ENCODE peak calls at places on chromosomes 13 and 19, in five cellular contexts. Q is astrocyte of the spinal cord, A is foreskin fibroblast, F is fibroblast of lung, N is fibroblast of the aortic adventitia. P is an unnamed sample.

GRCh38 chr19:9700229-9700981 is 25.5 kb upstream of the ZNF562 start:
- DNase-seq in Q (no peak), A (no peak), F (no peak), N (no peak), P (no peak)

GRCh38 chr13:110907951-110908898 is 6.6 kb downstream of the ANKRD10 start:
- DNase-seq in Q (no peak), A (no peak), F (no peak), N (peak; percentile 35), P (peak; percentile 82)

GRCh38 chr13:31638577-31638976 is 100.7 kb upstream of the RXFP2 start:
- DNase-seq in Q (peak; percentile 85), A (peak; percentile 82), F (peak; percentile 37), N (peak; percentile 88), P (no peak)

GRCh38 chr19:41351339-41352245 is 2.1 kb downstream of the TGFB1 start:
- DNase-seq in Q (peak; percentile 60), A (no peak), F (no peak), N (peak; percentile 53), P (peak; percentile 83)

GRCh38 chr19:50835103-50835784 is 1.9 kb upstream of the KLK15 start:
- DNase-seq in Q (no peak), A (no peak), F (no peak), N (no peak), P (no peak)

GRCh38 chr19:7905859-7906258 is 2.2 kb downstream of the MAP2K7 start:
- DNase-seq in Q (no peak), A (no peak), F (no peak), N (no peak), P (no peak)

GRCh38 chr19:42032428-42032827 is 37.6 kb downstream of the GRIK5 start:
- DNase-seq in Q (no peak), A (no peak), F (peak; percentile 16), N (peak; percentile 5), P (peak; percentile 71)

GRCh38 chr13:24161980-24162517 is 1.5 kb downstream of the SPATA13 start:
- DNase-seq in Q (no peak), A (no peak), F (no peak), N (no peak), P (no peak)

GRCh38 chr19:32879741-32880140 is 10.2 kb upstream of the SLC7A9 start:
- DNase-seq in Q (no peak), A (no peak), F (no peak), N (no peak), P (no peak)

GRCh38 chr13:90746230-90746629 is 601.3 kb upstream of the MIR17HG start:
- DNase-seq in Q (no peak), A (no peak), F (no peak), N (no peak), P (no peak)

GRCh38 chr13:45715351-45715750 is 13.2 kb downstream of the CBY2 start:
- DNase-seq in Q (no peak), A (no peak), F (no peak), N (no peak), P (no peak)

GRCh38 chr19:39406656-39407393 is at the start of gene ZFP36:
- DNase-seq in Q (peak; percentile 82), A (peak; percentile 86), F (peak; percentile 93), N (peak; percentile 91), P (peak; percentile 95)

GRCh38 chr19:38691938-38692457 is 44.5 kb downstream of the ACTN4 start:
- DNase-seq in Q (peak; percentile 93), A (peak; percentile 92), F (peak; percentile 96), N (peak; percentile 98), P (no peak)

GRCh38 chr13:19781526-19781925 is 1.2 kb downstream of the PSPC1 start:
- DNase-seq in Q (no peak), A (no peak), F (peak; percentile 6), N (peak; percentile 7), P (peak; percentile 41)

GRCh38 chr19:51210385-51210784 is 14.5 kb upstream of the CD33 start:
- DNase-seq in Q (no peak), A (no peak), F (no peak), N (no peak), P (no peak)

GRCh38 chr13:96181886-96182285 is 92.0 kb downstream of the HS6ST3 start:
- DNase-seq in Q (no peak), A (no peak), F (no peak), N (peak; percentile 41), P (no peak)
- H3K4me3 ChIP-seq in Q (no peak overlapping the region), A (no peak overlapping the region), F (no peak overlapping the region), N (no peak overlapping the region), P (no peak overlapping the region)

GRCh38 chr19:17842663-17843313 is 5.0 kb downstream of the JAK3 start:
- DNase-seq in Q (no peak), A (no peak), F (no peak), N (no peak), P (no peak)
- H3K4me3 ChIP-seq in Q (peak overlapping the region; percentile 18), A (peak overlapping the region; percentile 25), F (peak overlapping the region; percentile 42), N (peak overlapping the region; percentile 50), P (peak overlapping the region; percentile 49)

GRCh38 chr13:99689955-99690354 is 188.7 kb downstream of the TM9SF2 start:
- DNase-seq in Q (no peak), A (no peak), F (no peak), N (no peak), P (peak; percentile 58)
- H3K4me3 ChIP-seq in Q (no peak overlapping the region), A (no peak overlapping the region), F (no peak overlapping the region), N (no peak overlapping the region), P (peak overlapping the region; percentile 10)

GRCh38 chr19:14529254-14530004 is at the start of gene TECR:
- DNase-seq in Q (peak; percentile 100), A (peak; percentile 100), F (peak; percentile 100), N (peak; percentile 100), P (peak; percentile 100)

GRCh38 chr19:14528419-14529253 is 758 bp upstream of the TECR start:
- DNase-seq in Q (no peak), A (no peak), F (peak; percentile 21), N (no peak), P (no peak)

GRCh38 chr19:14533450-14533849 is 4.1 kb downstream of the TECR start:
- DNase-seq in Q (no peak), A (no peak), F (no peak), N (no peak), P (no peak)

GRCh38 chr19:14530005-14530348 is 583 bp downstream of the TECR start:
- DNase-seq in Q (no peak), A (no peak), F (no peak), N (no peak), P (no peak)

GRCh38 chr19:14530505-14530904 is 1.1 kb downstream of the TECR start:
- DNase-seq in Q (no peak), A (no peak), F (no peak), N (no peak), P (no peak)
- H3K4me3 ChIP-seq in Q (peak overlapping the region; percentile 97), A (peak overlapping the region; percentile 86), F (peak overlapping the region; percentile 92), N (peak overlapping the region; percentile 98), P (peak overlapping the region; percentile 81)

DNA sequence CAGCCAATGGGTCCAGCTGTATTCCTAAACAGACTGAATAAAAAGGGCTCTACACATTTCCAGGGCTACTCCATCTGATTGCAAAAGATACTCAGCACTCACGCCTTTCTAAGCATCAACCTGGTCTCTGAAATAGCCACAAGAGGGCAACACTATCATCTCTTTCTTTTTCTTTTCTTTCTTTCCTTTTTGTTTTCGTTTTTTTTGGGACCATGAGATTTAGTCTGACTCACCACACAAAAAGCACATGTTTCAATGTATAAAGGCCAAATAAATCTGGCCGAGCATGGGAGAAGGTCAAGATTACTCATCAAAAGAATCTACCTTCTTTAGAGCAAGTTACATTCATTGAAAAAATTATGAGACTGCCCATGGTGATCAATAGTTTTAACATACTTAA is 805.6 kb upstream of the ARGLU1 start:
- DNase-seq in Q (peak; percentile 90), A (no peak), F (peak; percentile 91), N (peak; percentile 76), P (peak; percentile 63)
- H3K4me3 ChIP-seq in Q (no peak overlapping the region), A (no peak overlapping the region), F (no peak overlapping the region), N (no peak overlapping the region), P (no peak overlapping the region)

GRCh38 chr13:113296842-113297369 is at the start of gene LAMP1:
- DNase-seq in Q (peak; percentile 99), A (peak; percentile 100), F (peak; percentile 98), N (peak; percentile 96), P (peak; percentile 99)

GRCh38 chr13:113291997-113292862 is 4.8 kb upstream of the LAMP1 start:
- DNase-seq in Q (peak; percentile 6), A (peak; percentile 56), F (peak; percentile 43), N (peak; percentile 7), P (peak; percentile 68)

GRCh38 chr13:113298001-113298945 is 1.2 kb downstream of the LAMP1 start:
- DNase-seq in Q (peak; percentile 13), A (no peak), F (peak; percentile 31), N (peak; percentile 14), P (no peak)

GRCh38 chr13:113299951-113300350 is 2.9 kb downstream of the LAMP1 start:
- DNase-seq in Q (no peak), A (no peak), F (peak; percentile 19), N (no peak), P (no peak)

GRCh38 chr13:113297370-113297871 is 382 bp downstream of the LAMP1 start:
- DNase-seq in Q (peak; percentile 4), A (no peak), F (no peak), N (peak; percentile 14), P (no peak)
- H3K4me3 ChIP-seq in Q (peak overlapping the region; percentile 96), A (peak overlapping the region; percentile 57), F (peak overlapping the region; percentile 96), N (peak overlapping the region; percentile 95), P (peak overlapping the region; percentile 89)

DNA sequence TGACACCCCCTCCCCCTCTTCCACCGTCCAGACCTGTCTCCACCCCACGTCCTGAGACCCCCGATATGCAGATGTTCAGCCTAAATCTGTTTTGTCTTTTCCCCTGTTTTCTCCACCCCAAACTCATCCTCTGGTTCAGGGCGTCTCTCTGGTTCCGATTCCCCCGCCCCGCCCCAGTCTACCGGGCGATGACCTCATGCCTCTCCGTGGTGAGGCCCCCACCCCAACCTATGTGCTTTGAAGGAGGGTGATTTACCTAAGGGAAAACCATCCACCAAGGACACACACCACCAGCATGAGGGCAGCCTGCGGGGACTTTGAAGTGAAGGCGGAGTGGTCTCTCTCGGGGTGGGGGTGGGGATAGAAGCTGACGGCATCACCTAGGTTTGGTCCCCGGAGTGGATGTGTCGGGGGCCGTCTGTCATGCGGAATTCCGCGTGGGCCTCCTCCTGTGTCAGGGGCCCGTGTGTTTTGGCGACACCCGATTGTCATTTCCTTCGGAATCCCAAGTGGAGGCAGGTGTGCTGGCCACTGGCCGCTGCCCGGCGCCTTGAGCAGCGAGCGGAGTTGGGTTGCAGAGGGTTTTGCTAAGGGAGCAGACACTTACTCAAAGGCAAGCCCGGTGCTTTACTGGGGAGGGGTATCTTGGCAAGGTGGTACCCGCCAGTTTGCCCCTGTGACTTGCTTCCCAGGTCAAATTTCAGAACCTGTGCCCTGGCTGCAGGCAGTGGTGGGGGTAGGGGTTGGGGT is 1.4 kb downstream of the FZR1 start:
- DNase-seq in Q (no peak), A (no peak), F (no peak), N (no peak), P (peak; percentile 83)
- H3K4me3 ChIP-seq in Q (peak overlapping the region; percentile 90), A (peak overlapping the region; percentile 88), F (peak overlapping the region; percentile 84), N (peak overlapping the region; percentile 81), P (peak overlapping the region; percentile 84)

DNA sequence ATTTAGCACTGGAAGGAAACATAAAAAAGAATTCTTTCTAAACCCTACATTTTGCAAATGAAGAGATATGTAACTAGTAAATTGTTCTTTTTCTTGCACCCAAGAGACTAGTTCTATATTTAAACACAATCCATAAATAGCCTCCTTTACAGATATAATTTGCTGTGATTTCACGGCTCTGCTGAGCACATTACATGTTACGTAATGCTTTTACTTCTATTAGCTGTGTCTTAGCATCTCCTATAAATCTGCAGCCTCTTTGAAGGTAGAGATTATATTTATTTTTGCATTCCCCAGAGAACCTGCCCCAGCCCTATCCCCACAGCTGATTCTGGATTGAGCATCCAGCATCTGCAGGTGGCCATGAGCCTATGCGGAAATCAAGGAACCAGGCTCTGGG is 32.2 kb downstream of the LACC1 start:
- DNase-seq in Q (no peak), A (no peak), F (no peak), N (no peak), P (no peak)
- H3K4me3 ChIP-seq in Q (no peak overlapping the region), A (no peak overlapping the region), F (no peak overlapping the region), N (no peak overlapping the region), P (no peak overlapping the region)

P was measured in endodermal cell.